ENCODE peak calls at places on chromosomes 13 and 19, in six cellular contexts. One of them, this sample, is unnamed.

GRCh38 chr19:17101686-17102628 is 26.4 kb downstream of the MYO9B start:
- DNase-seq in IMR-90: no peak
- DNase-seq in HFF-Myc: no peak
- DNase-seq in activated B cell treated with CpG ODN at 0.5 μM for 24 hours: no peak
- DNase-seq in GM23338: no peak
- DNase-seq in CD14-positive monocyte: no peak
- DNase-seq in this sample: no peak

GRCh38 chr19:32442650-32443049 is 37.1 kb downstream of the DPY19L3 start:
- DNase-seq in IMR-90: no peak
- DNase-seq in HFF-Myc: no peak
- DNase-seq in activated B cell treated with CpG ODN at 0.5 μM for 24 hours: no peak
- DNase-seq in GM23338: no peak
- DNase-seq in CD14-positive monocyte: no peak
- DNase-seq in this sample: no peak

GRCh38 chr13:100175078-100175802 is 86.3 kb downstream of the PCCA start:
- DNase-seq in activated B cell treated with CpG ODN at 0.5 μM for 24 hours: no peak
- DNase-seq in GM23338: no peak
- DNase-seq in HFF-Myc: no peak
- DNase-seq in CD14-positive monocyte: no peak
- DNase-seq in IMR-90: no peak
- DNase-seq in this sample: no peak

GRCh38 chr19:45170146-45171106 is 7.6 kb downstream of the TRAPPC6A start:
- DNase-seq in GM23338: no peak
- DNase-seq in HFF-Myc: no peak
- DNase-seq in CD14-positive monocyte: no peak
- DNase-seq in IMR-90: no peak
- DNase-seq in activated B cell treated with CpG ODN at 0.5 μM for 24 hours: no peak
- DNase-seq in this sample: no peak

GRCh38 chr13:97539651-97540230 is 105.8 kb downstream of the RAP2A start:
- DNase-seq in IMR-90: peak
- DNase-seq in GM23338: no peak
- DNase-seq in activated B cell treated with CpG ODN at 0.5 μM for 24 hours: no peak
- DNase-seq in HFF-Myc: no peak
- DNase-seq in CD14-positive monocyte: no peak
- DNase-seq in this sample: peak

GRCh38 chr13:45451282-45451681 is 13.5 kb upstream of the COG3 start:
- DNase-seq in CD14-positive monocyte: no peak
- DNase-seq in IMR-90: no peak
- DNase-seq in activated B cell treated with CpG ODN at 0.5 μM for 24 hours: no peak
- DNase-seq in HFF-Myc: no peak
- DNase-seq in GM23338: no peak
- DNase-seq in this sample: no peak

GRCh38 chr19:55226273-55226672 is 2.3 kb downstream of the TMEM86B start:
- DNase-seq in GM23338: no peak
- DNase-seq in CD14-positive monocyte: no peak
- DNase-seq in IMR-90: no peak
- DNase-seq in activated B cell treated with CpG ODN at 0.5 μM for 24 hours: no peak
- DNase-seq in HFF-Myc: no peak
- DNase-seq in this sample: no peak

GRCh38 chr13:104980571-104980970 is 1554.9 kb downstream of the EFNB2 start:
- DNase-seq in IMR-90: no peak
- DNase-seq in CD14-positive monocyte: no peak
- DNase-seq in activated B cell treated with CpG ODN at 0.5 μM for 24 hours: no peak
- DNase-seq in GM23338: no peak
- DNase-seq in HFF-Myc: no peak
- DNase-seq in this sample: no peak

GRCh38 chr19:29623726-29624488 is 17.8 kb downstream of the POP4 start:
- DNase-seq in GM23338: no peak
- DNase-seq in IMR-90: no peak
- DNase-seq in activated B cell treated with CpG ODN at 0.5 μM for 24 hours: no peak
- DNase-seq in CD14-positive monocyte: no peak
- DNase-seq in HFF-Myc: no peak
- DNase-seq in this sample: no peak

GRCh38 chr13:112686364-112686763 is 3.5 kb upstream of the ATP11A start:
- DNase-seq in GM23338: no peak
- DNase-seq in CD14-positive monocyte: no peak
- DNase-seq in IMR-90: no peak
- DNase-seq in HFF-Myc: no peak
- DNase-seq in activated B cell treated with CpG ODN at 0.5 μM for 24 hours: no peak
- DNase-seq in this sample: no peak

GRCh38 chr13:42354246-42355117 is 82.5 kb downstream of the AKAP11 start:
- DNase-seq in GM23338: peak
- DNase-seq in HFF-Myc: no peak
- DNase-seq in CD14-positive monocyte: no peak
- DNase-seq in activated B cell treated with CpG ODN at 0.5 μM for 24 hours: no peak
- DNase-seq in IMR-90: peak
- DNase-seq in this sample: peak

GRCh38 chr19:10797541-10798256 is 38.3 kb downstream of the TMED1 start:
- DNase-seq in IMR-90: no peak
- DNase-seq in HFF-Myc: no peak
- DNase-seq in activated B cell treated with CpG ODN at 0.5 μM for 24 hours: no peak
- DNase-seq in GM23338: no peak
- DNase-seq in CD14-positive monocyte: no peak
- DNase-seq in this sample: no peak

GRCh38 chr13:95480131-95480545 is 72.4 kb upstream of the CLDN10 start:
- DNase-seq in IMR-90: no peak
- DNase-seq in CD14-positive monocyte: peak
- DNase-seq in GM23338: no peak
- DNase-seq in HFF-Myc: no peak
- DNase-seq in activated B cell treated with CpG ODN at 0.5 μM for 24 hours: no peak
- DNase-seq in this sample: no peak

GRCh38 chr13:95477187-95477586 is 75.3 kb upstream of the CLDN10 start:
- DNase-seq in GM23338: no peak
- DNase-seq in activated B cell treated with CpG ODN at 0.5 μM for 24 hours: no peak
- DNase-seq in IMR-90: no peak
- DNase-seq in HFF-Myc: no peak
- DNase-seq in CD14-positive monocyte: no peak
- DNase-seq in this sample: no peak

GRCh38 chr13:95479706-95480105 is 72.8 kb upstream of the CLDN10 start:
- DNase-seq in CD14-positive monocyte: no peak
- DNase-seq in HFF-Myc: no peak
- DNase-seq in IMR-90: no peak
- DNase-seq in GM23338: no peak
- DNase-seq in activated B cell treated with CpG ODN at 0.5 μM for 24 hours: no peak
- DNase-seq in this sample: no peak

GRCh38 chr13:95471960-95472359 is 80.6 kb upstream of the CLDN10 start:
- DNase-seq in activated B cell treated with CpG ODN at 0.5 μM for 24 hours: no peak
- DNase-seq in IMR-90: no peak
- DNase-seq in CD14-positive monocyte: no peak
- DNase-seq in GM23338: no peak
- DNase-seq in HFF-Myc: no peak
- DNase-seq in this sample: no peak

GRCh38 chr13:95474992-95475391 is 77.5 kb upstream of the CLDN10 start:
- DNase-seq in HFF-Myc: no peak
- DNase-seq in CD14-positive monocyte: no peak
- DNase-seq in IMR-90: no peak
- DNase-seq in GM23338: peak
- DNase-seq in activated B cell treated with CpG ODN at 0.5 μM for 24 hours: no peak
- DNase-seq in this sample: no peak
- TF ChIP-seq CTCF in HFF-Myc: no peak
- TF ChIP-seq CTCF in CD14-positive monocyte: no peak
- TF ChIP-seq CTCF in IMR-90: no peak
- TF ChIP-seq CTCF in GM23338: no peak
- TF ChIP-seq CTCF in activated B cell treated with CpG ODN at 0.5 μM for 24 hours: no peak
- TF ChIP-seq CTCF in this sample: peak

GRCh38 chr19:41156207-41156606 is 36.8 kb upstream of the CYP2S1 start:
- DNase-seq in HFF-Myc: no peak
- DNase-seq in GM23338: no peak
- DNase-seq in CD14-positive monocyte: no peak
- DNase-seq in activated B cell treated with CpG ODN at 0.5 μM for 24 hours: no peak
- DNase-seq in IMR-90: no peak
- DNase-seq in this sample: no peak
- TF ChIP-seq CTCF in HFF-Myc: no peak
- TF ChIP-seq CTCF in GM23338: no peak
- TF ChIP-seq CTCF in CD14-positive monocyte: no peak
- TF ChIP-seq CTCF in activated B cell treated with CpG ODN at 0.5 μM for 24 hours: no peak
- TF ChIP-seq CTCF in IMR-90: no peak
- TF ChIP-seq CTCF in this sample: no peak

GRCh38 chr13:92656103-92656502 is 570.5 kb upstream of the GPC6 start:
- DNase-seq in IMR-90: no peak
- DNase-seq in activated B cell treated with CpG ODN at 0.5 μM for 24 hours: no peak
- DNase-seq in GM23338: no peak
- DNase-seq in CD14-positive monocyte: no peak
- DNase-seq in HFF-Myc: no peak
- DNase-seq in this sample: no peak

GRCh38 chr13:92657565-92657964 is 569.0 kb upstream of the GPC6 start:
- DNase-seq in CD14-positive monocyte: no peak
- DNase-seq in GM23338: no peak
- DNase-seq in IMR-90: peak
- DNase-seq in HFF-Myc: no peak
- DNase-seq in activated B cell treated with CpG ODN at 0.5 μM for 24 hours: no peak
- DNase-seq in this sample: no peak

GRCh38 chr13:92661406-92661805 is 565.2 kb upstream of the GPC6 start:
- DNase-seq in IMR-90: no peak
- DNase-seq in GM23338: no peak
- DNase-seq in activated B cell treated with CpG ODN at 0.5 μM for 24 hours: no peak
- DNase-seq in CD14-positive monocyte: no peak
- DNase-seq in HFF-Myc: no peak
- DNase-seq in this sample: no peak

GRCh38 chr13:92658293-92658692 is 568.3 kb upstream of the GPC6 start:
- DNase-seq in IMR-90: no peak
- DNase-seq in CD14-positive monocyte: no peak
- DNase-seq in GM23338: no peak
- DNase-seq in activated B cell treated with CpG ODN at 0.5 μM for 24 hours: no peak
- DNase-seq in HFF-Myc: no peak
- DNase-seq in this sample: no peak
- TF ChIP-seq CTCF in IMR-90: no peak
- TF ChIP-seq CTCF in CD14-positive monocyte: no peak
- TF ChIP-seq CTCF in GM23338: no peak
- TF ChIP-seq CTCF in activated B cell treated with CpG ODN at 0.5 μM for 24 hours: no peak
- TF ChIP-seq CTCF in HFF-Myc: no peak
- TF ChIP-seq CTCF in this sample: no peak

GRCh38 chr13:27794075-27794691 is 1.9 kb downstream of the GSX1 start:
- DNase-seq in activated B cell treated with CpG ODN at 0.5 μM for 24 hours: no peak
- DNase-seq in IMR-90: no peak
- DNase-seq in CD14-positive monocyte: no peak
- DNase-seq in GM23338: peak
- DNase-seq in HFF-Myc: no peak
- DNase-seq in this sample: no peak

GRCh38 chr13:27796544-27797227 is 4.4 kb downstream of the GSX1 start:
- DNase-seq in GM23338: peak
- DNase-seq in HFF-Myc: no peak
- DNase-seq in activated B cell treated with CpG ODN at 0.5 μM for 24 hours: no peak
- DNase-seq in IMR-90: no peak
- DNase-seq in CD14-positive monocyte: no peak
- DNase-seq in this sample: no peak

GRCh38 chr13:27795718-27796019 is 3.4 kb downstream of the GSX1 start:
- DNase-seq in activated B cell treated with CpG ODN at 0.5 μM for 24 hours: no peak
- DNase-seq in IMR-90: no peak
- DNase-seq in CD14-positive monocyte: no peak
- DNase-seq in HFF-Myc: no peak
- DNase-seq in GM23338: no peak
- DNase-seq in this sample: no peak

GRCh38 chr13:27794921-27795717 is 2.8 kb downstream of the GSX1 start:
- DNase-seq in IMR-90: no peak
- DNase-seq in GM23338: peak
- DNase-seq in CD14-positive monocyte: no peak
- DNase-seq in HFF-Myc: no peak
- DNase-seq in activated B cell treated with CpG ODN at 0.5 μM for 24 hours: no peak
- DNase-seq in this sample: no peak

DNA sequence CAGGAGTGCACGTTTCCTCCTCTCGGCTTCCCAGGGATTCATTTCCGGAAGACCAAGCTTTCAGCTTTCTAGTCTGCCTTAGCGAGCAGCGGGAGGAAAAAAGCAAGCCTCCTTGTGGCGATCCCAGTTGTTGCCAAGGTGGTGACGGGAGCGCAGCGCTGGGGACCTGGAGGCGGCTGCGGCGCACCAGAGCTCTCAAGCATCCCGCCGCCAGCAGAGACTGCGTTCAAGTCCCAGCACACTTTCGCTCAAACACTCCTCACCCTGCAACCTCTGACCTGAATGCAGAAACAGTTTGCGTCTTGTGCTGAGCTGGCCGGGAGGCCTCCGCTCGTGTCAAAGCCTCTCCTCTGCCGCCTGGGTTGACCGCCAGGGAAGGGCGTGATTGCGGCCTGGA is 4.9 kb downstream of the GSX1 start:
- DNase-seq in CD14-positive monocyte: no peak
- DNase-seq in IMR-90: peak
- DNase-seq in GM23338: peak
- DNase-seq in activated B cell treated with CpG ODN at 0.5 μM for 24 hours: no peak
- DNase-seq in HFF-Myc: no peak
- DNase-seq in this sample: no peak
- TF ChIP-seq CTCF in CD14-positive monocyte: no peak
- TF ChIP-seq CTCF in IMR-90: peak
- TF ChIP-seq CTCF in GM23338: peak
- TF ChIP-seq CTCF in activated B cell treated with CpG ODN at 0.5 μM for 24 hours: no peak
- TF ChIP-seq CTCF in HFF-Myc: no peak
- TF ChIP-seq CTCF in this sample: no peak

GRCh38 chr13:82480415-82480814 is 1401.9 kb downstream of the SLITRK1 start:
- DNase-seq in activated B cell treated with CpG ODN at 0.5 μM for 24 hours: no peak
- DNase-seq in GM23338: peak
- DNase-seq in CD14-positive monocyte: no peak
- DNase-seq in IMR-90: no peak
- DNase-seq in HFF-Myc: no peak
- DNase-seq in this sample: no peak
- TF ChIP-seq CTCF in activated B cell treated with CpG ODN at 0.5 μM for 24 hours: no peak
- TF ChIP-seq CTCF in GM23338: peak
- TF ChIP-seq CTCF in CD14-positive monocyte: no peak
- TF ChIP-seq CTCF in IMR-90: no peak
- TF ChIP-seq CTCF in HFF-Myc: no peak
- TF ChIP-seq CTCF in this sample: no peak

GRCh38 chr13:25095862-25096453 is at the start of gene PABPC3:
- DNase-seq in IMR-90: no peak
- DNase-seq in HFF-Myc: no peak
- DNase-seq in activated B cell treated with CpG ODN at 0.5 μM for 24 hours: no peak
- DNase-seq in CD14-positive monocyte: no peak
- DNase-seq in GM23338: peak
- DNase-seq in this sample: peak
- TF ChIP-seq CTCF in IMR-90: no peak
- TF ChIP-seq CTCF in HFF-Myc: no peak
- TF ChIP-seq CTCF in activated B cell treated with CpG ODN at 0.5 μM for 24 hours: no peak
- TF ChIP-seq CTCF in CD14-positive monocyte: no peak
- TF ChIP-seq CTCF in GM23338: no peak
- TF ChIP-seq CTCF in this sample: no peak

GRCh38 chr19:41997121-41997850 is 3.3 kb upstream of the ATP1A3 start:
- DNase-seq in IMR-90: peak
- DNase-seq in HFF-Myc: no peak
- DNase-seq in activated B cell treated with CpG ODN at 0.5 μM for 24 hours: peak
- DNase-seq in CD14-positive monocyte: peak
- DNase-seq in GM23338: peak
- DNase-seq in this sample: no peak

GRCh38 chr19:41997851-41998229 is 3.8 kb upstream of the ATP1A3 start:
- DNase-seq in IMR-90: no peak
- DNase-seq in GM23338: peak
- DNase-seq in activated B cell treated with CpG ODN at 0.5 μM for 24 hours: no peak
- DNase-seq in CD14-positive monocyte: no peak
- DNase-seq in HFF-Myc: no peak
- DNase-seq in this sample: no peak

GRCh38 chr19:41999878-42000208 is 5.8 kb upstream of the ATP1A3 start:
- DNase-seq in HFF-Myc: no peak
- DNase-seq in IMR-90: no peak
- DNase-seq in activated B cell treated with CpG ODN at 0.5 μM for 24 hours: no peak
- DNase-seq in CD14-positive monocyte: no peak
- DNase-seq in GM23338: no peak
- DNase-seq in this sample: no peak

GRCh38 chr19:41999071-41999877 is 5.2 kb upstream of the ATP1A3 start:
- DNase-seq in HFF-Myc: no peak
- DNase-seq in activated B cell treated with CpG ODN at 0.5 μM for 24 hours: no peak
- DNase-seq in CD14-positive monocyte: no peak
- DNase-seq in GM23338: peak
- DNase-seq in IMR-90: no peak
- DNase-seq in this sample: no peak

GRCh38 chr19:41998246-41999020 is 4.4 kb upstream of the ATP1A3 start:
- DNase-seq in IMR-90: peak
- DNase-seq in GM23338: peak
- DNase-seq in CD14-positive monocyte: no peak
- DNase-seq in activated B cell treated with CpG ODN at 0.5 μM for 24 hours: peak
- DNase-seq in HFF-Myc: no peak
- DNase-seq in this sample: peak
- TF ChIP-seq CTCF in IMR-90: peak
- TF ChIP-seq CTCF in GM23338: peak
- TF ChIP-seq CTCF in CD14-positive monocyte: peak
- TF ChIP-seq CTCF in activated B cell treated with CpG ODN at 0.5 μM for 24 hours: no peak
- TF ChIP-seq CTCF in HFF-Myc: peak
- TF ChIP-seq CTCF in this sample: peak

This sample was measured in GM06990.